ENCODE peak calls at places on chromosomes 16 and 17, in six cellular contexts. L is heart right ventricle, N is thoracic aorta, W is sigmoid colon, X is neural progenitor cell, Z is H9. D is an unnamed sample. For H3K4me1, the result is how much of the 10 kb centered on the place peaks cover.

GRCh38 chr17:49575524-49576120 is at the start of gene NXPH3:
- DNase-seq in L (peak), N (no peak), W (peak), Z (peak), X (peak), D (peak)

GRCh38 chr17:76405607-76405966 is 21.2 kb downstream of the SPHK1 start:
- DNase-seq in L (no peak), Z (no peak), X (no peak), W (no peak), N (no peak), D (peak)

GRCh38 chr16:16150117-16150877 is 73.0 kb downstream of the ABCC6 start:
- DNase-seq in Z (no peak), L (peak), W (peak), N (peak), X (no peak), D (no peak)

GRCh38 chr16:61909074-61909473 is 127.2 kb downstream of the CDH8 start:
- DNase-seq in L (peak), Z (no peak), N (no peak), X (no peak), W (no peak), D (no peak)

GRCh38 chr17:19717031-19717360 is 612 bp upstream of the SLC47A2 start:
- DNase-seq in X (no peak), N (no peak), Z (no peak), L (no peak), W (peak), D (no peak)

GRCh38 chr17:76642994-76643393 is 563 bp downstream of the ST6GALNAC1 start:
- DNase-seq in X (no peak), W (no peak), L (no peak), N (no peak), Z (no peak), D (no peak)

GRCh38 chr16:31467151-31467550 is 4.8 kb upstream of the TGFB1I1 start:
- DNase-seq in W (peak), X (no peak), Z (no peak), L (no peak), N (no peak), D (no peak)

GRCh38 chr17:34443832-34444469 is 80.9 kb upstream of the CCL1 start:
- DNase-seq in Z (peak), L (peak), W (no peak), N (no peak), X (peak), D (no peak)

GRCh38 chr17:77892469-77893143 is 65.9 kb upstream of the TNRC6C start:
- DNase-seq in L (no peak), N (no peak), Z (peak), W (peak), X (peak), D (no peak)

GRCh38 chr17:62994931-62995330 is 28.9 kb downstream of the TANC2 start:
- DNase-seq in W (no peak), L (no peak), N (no peak), Z (no peak), X (no peak), D (no peak)

GRCh38 chr16:450800-451512 is 25.5 kb downstream of the RAB11FIP3 start:
- DNase-seq in Z (no peak), L (no peak), X (no peak), N (no peak), W (no peak), D (no peak)

GRCh38 chr16:88347656-88348376 is 34.9 kb upstream of the ZNF469 start:
- DNase-seq in W (peak), N (no peak), X (no peak), Z (no peak), L (no peak), D (no peak)

GRCh38 chr17:50118828-50119218 is 11.1 kb downstream of the SAMD14 start:
- DNase-seq in W (no peak), X (no peak), N (no peak), L (no peak), Z (no peak), D (no peak)

GRCh38 chr17:57182621-57183020 is 73.7 kb upstream of the MSI2 start:
- DNase-seq in Z (no peak), X (no peak), L (no peak), N (no peak), W (no peak), D (no peak)

GRCh38 chr17:57187391-57187790 is 68.9 kb upstream of the MSI2 start:
- DNase-seq in W (no peak), Z (no peak), N (no peak), L (no peak), X (no peak), D (no peak)

GRCh38 chr17:57186231-57187019 is 69.9 kb upstream of the MSI2 start:
- DNase-seq in Z (no peak), W (no peak), N (no peak), X (no peak), L (no peak), D (no peak)
- H3K4me1 ChIP-seq in Z (under half), W (under half), N (under half), X (under half), L (under half), D (under half)

GRCh38 chr17:74019860-74020259 is 183.6 kb upstream of the RPL38 start:
- DNase-seq in W (no peak), Z (no peak), X (no peak), L (no peak), N (no peak), D (no peak)

GRCh38 chr17:74028717-74029116 is 174.8 kb upstream of the RPL38 start:
- DNase-seq in L (no peak), X (no peak), N (no peak), W (no peak), Z (no peak), D (no peak)

GRCh38 chr17:74020522-74020921 is 183.0 kb upstream of the RPL38 start:
- DNase-seq in X (no peak), N (no peak), L (no peak), W (no peak), Z (no peak), D (no peak)

GRCh38 chr17:74027539-74027938 is 175.9 kb upstream of the RPL38 start:
- DNase-seq in N (no peak), X (no peak), Z (no peak), L (no peak), W (no peak), D (no peak)

DNA sequence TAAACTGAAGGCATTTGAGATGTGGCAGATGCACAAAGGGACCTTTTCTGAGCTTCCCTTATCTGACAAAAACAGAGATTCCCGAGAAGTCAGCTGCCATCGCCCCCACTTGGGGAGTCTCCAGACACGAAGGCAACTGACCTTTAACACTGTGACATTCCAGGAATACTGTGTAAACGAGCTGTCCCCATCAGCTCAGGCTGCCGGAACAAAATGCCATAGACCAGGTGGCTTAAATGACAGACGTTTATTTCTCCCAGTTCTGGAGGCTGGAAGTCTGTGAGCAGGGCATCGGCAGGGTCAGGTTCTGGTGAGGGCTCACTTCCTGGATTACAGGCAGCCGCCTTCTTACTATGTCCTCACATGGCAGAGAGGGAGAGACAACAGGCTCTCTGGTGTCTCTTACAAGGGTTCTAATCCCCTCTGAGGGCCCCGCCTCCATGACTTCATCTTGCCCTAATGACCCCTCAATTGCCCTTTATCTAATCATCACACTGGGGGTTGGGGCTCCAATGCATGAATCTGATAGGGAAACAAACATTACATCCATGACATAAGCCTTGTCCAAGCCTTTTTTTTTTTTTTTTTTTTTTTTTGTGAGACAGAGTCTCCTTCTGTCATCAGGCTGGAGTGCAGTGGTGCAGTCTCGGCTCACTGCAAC is 178.5 kb upstream of the RPL38 start:
- DNase-seq in X (peak), Z (no peak), L (no peak), W (no peak), N (no peak), D (no peak)
- H3K27ac ChIP-seq in X (no peak), Z (no peak), L (no peak), W (no peak), N (no peak), D (no peak)

DNA sequence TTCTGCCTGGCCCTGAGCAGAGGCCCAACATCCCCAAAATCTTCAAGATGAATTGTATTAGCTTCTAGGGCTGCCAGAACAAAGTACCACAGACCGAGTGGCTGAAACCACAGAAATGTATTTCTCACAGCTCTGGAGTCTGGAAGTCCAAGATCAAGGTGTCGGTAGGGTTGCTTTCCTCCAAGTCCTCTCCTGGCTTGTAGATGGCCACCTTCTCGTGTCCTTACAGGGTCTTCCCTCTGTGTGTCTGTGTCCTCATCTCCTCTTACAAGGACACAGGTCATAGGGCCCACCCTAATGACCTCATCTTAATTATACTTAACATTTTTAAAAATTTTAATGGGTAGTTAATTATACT is 215.7 kb downstream of the NTN1 start:
- DNase-seq in W (no peak), N (no peak), X (no peak), Z (no peak), L (no peak), D (no peak)
- H3K4me1 ChIP-seq in W (under half), N (under half), X (under half), Z (under half), L (under half), D (under half)

GRCh38 chr17:42016411-42016831 is 818 bp downstream of the DNAJC7 start:
- DNase-seq in N (no peak), W (no peak), X (peak), L (no peak), Z (no peak), D (no peak)
- H3K27ac ChIP-seq in N (peak), W (peak), X (no peak), L (peak), Z (peak), D (peak)

GRCh38 chr17:81481815-81482505 is 30.6 kb downstream of the ACTG1 start:
- DNase-seq in X (no peak), Z (no peak), W (no peak), N (no peak), L (no peak), D (no peak)
- H3K4me1 ChIP-seq in X (under half), Z (under half), W (under half), N (under half), L (under half), D (under half)

GRCh38 chr17:39701012-39701783 is 1.3 kb downstream of the ERBB2 start:
- DNase-seq in Z (no peak), N (no peak), L (no peak), X (peak), W (no peak), D (no peak)
- H3K27ac ChIP-seq in Z (no peak), N (peak), L (peak), X (no peak), W (peak), D (no peak)

GRCh38 chr16:89452925-89453324 is 37.4 kb downstream of the ANKRD11 start:
- DNase-seq in Z (no peak), W (no peak), N (no peak), L (no peak), X (no peak), D (no peak)

GRCh38 chr16:89455692-89456091 is 34.7 kb downstream of the ANKRD11 start:
- DNase-seq in L (no peak), X (no peak), N (no peak), Z (no peak), W (no peak), D (no peak)

GRCh38 chr16:89452241-89452640 is 38.1 kb downstream of the ANKRD11 start:
- DNase-seq in N (no peak), L (no peak), Z (no peak), W (no peak), X (no peak), D (no peak)

GRCh38 chr16:89455178-89455577 is 35.2 kb downstream of the ANKRD11 start:
- DNase-seq in X (no peak), Z (no peak), L (no peak), N (no peak), W (no peak), D (no peak)

DNA sequence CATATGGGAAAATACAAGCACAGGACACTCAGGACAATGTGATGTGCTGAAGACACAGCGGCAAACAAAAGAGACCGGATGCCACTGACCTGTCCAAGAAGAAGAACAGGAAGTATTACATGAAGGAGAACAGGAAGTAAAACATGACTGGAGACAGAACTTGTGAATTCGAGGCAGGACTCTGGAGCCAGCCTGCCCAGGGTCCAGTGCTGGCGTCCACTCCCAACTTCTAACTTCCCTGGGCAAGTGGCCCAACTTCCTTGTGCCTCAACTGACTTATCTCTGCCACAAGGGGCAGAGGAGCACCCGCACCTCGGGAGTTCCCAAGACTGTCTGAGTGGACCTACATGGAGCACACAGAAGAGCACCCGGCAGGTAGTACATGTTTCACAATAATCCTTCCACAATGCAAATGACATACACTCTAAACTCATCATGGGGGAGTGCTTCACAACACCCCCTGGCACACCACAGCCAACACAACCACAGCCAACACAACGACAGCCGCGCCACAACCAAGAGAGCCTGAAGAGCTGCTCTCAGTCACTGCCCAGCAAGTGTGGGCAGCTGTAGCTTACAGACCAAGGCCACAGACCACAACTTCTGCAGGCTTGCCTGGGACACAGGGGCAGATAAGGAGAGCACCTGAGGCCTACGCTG is 36.6 kb downstream of the ANKRD11 start:
- DNase-seq in X (peak), N (no peak), W (no peak), Z (no peak), L (no peak), D (no peak)
- H3K4me1 ChIP-seq in X (under half), N (under half), W (half or more), Z (under half), L (under half), D (half or more)